ENCODE peak calls at places on chromosomes 7 and 10, in nine cellular contexts. V is naive thymus-derived CD8-positive, alpha-beta T cell; F is T follicular helper cell; B is activated naive CD8-positive, alpha-beta T cell treated with anti-CD3 and anti-CD28 coated beads, Interleukin-2, amount 50 U/mL, for 16 hours; R is astrocyte of the spinal cord; T is activated naive CD4-positive, alpha-beta T cell; A is MCF 10A; Z is left ventricle myocardium superior; N is left ventricle myocardium inferior. K is an unnamed sample.
A peak's percentile ranks its signal among the peaks of the same experiment; 100 is the strongest.

GRCh38 chr7:142357953-142358520 is 100.2 kb upstream of the PRSS58 start:
- DNase-seq in T (no peak), V (peak; percentile 17), Z (no peak), N (no peak), A (peak; percentile 87), B (no peak), F (no peak), R (peak; percentile 72), K (no peak)

GRCh38 chr10:71220689-71221540 is 8.5 kb downstream of the UNC5B start:
- DNase-seq in R (no peak), T (no peak), A (no peak), N (no peak), F (no peak), B (no peak), Z (no peak), V (no peak), K (no peak)

GRCh38 chr10:4708123-4708759 is 117.8 kb upstream of the AKR1E2 start:
- DNase-seq in Z (no peak), R (no peak), B (no peak), F (no peak), N (no peak), T (no peak), V (no peak), A (peak; percentile 12), K (no peak)

GRCh38 chr7:78473011-78473410 is 674.4 kb downstream of the PHTF2 start:
- DNase-seq in A (no peak), F (no peak), V (no peak), T (no peak), B (no peak), R (no peak), Z (no peak), N (no peak), K (no peak)

GRCh38 chr10:69786791-69787190 is 14.9 kb upstream of the COL13A1 start:
- DNase-seq in R (peak; percentile 56), B (no peak), Z (no peak), N (no peak), V (no peak), A (peak; percentile 41), F (no peak), T (no peak), K (no peak)

GRCh38 chr7:74479961-74480829 is 26.5 kb downstream of the GTF2IRD1 start:
- DNase-seq in F (no peak), R (peak; percentile 92), N (peak; percentile 85), T (no peak), Z (peak; percentile 92), V (no peak), B (no peak), A (peak; percentile 81), K (peak; percentile 87)

GRCh38 chr7:2003451-2003930 is 229.3 kb downstream of the MAD1L1 start:
- DNase-seq in R (no peak), A (no peak), Z (no peak), F (no peak), V (no peak), B (no peak), T (no peak), N (peak; percentile 7), K (peak; percentile 30)

GRCh38 chr10:3850999-3851937 is 66.3 kb upstream of the KLF6 start:
- DNase-seq in R (peak; percentile 90), F (no peak), A (peak; percentile 72), B (no peak), T (no peak), V (no peak), Z (no peak), N (no peak), K (no peak)

GRCh38 chr7:16880469-16881034 is 1.2 kb downstream of the AGR3 start:
- DNase-seq in V (no peak), T (no peak), N (no peak), B (no peak), F (no peak), R (no peak), Z (no peak), A (no peak), K (no peak)

GRCh38 chr10:51640120-51640819 is 59.1 kb downstream of the CSTF2T start:
- DNase-seq in R (no peak), V (no peak), Z (no peak), F (no peak), B (no peak), N (no peak), A (no peak), T (no peak), K (no peak)

GRCh38 chr7:42574693-42575084 is 337.2 kb downstream of the C7orf25 start:
- DNase-seq in F (no peak), V (no peak), Z (no peak), B (no peak), T (no peak), N (no peak), R (no peak), A (peak; percentile 31), K (no peak)

GRCh38 chr7:140230862-140231778 is 54.3 kb upstream of the KDM7A start:
- DNase-seq in V (peak; percentile 53), F (peak; percentile 45), N (peak; percentile 42), R (peak; percentile 15), A (peak; percentile 9), B (peak; percentile 13), Z (peak; percentile 60), T (peak; percentile 23), K (peak; percentile 66)

GRCh38 chr10:106504536-106504935 is 660.0 kb downstream of the SORCS1 start:
- DNase-seq in B (no peak), Z (no peak), N (no peak), R (no peak), A (peak; percentile 87), F (no peak), V (no peak), T (no peak), K (no peak)

GRCh38 chr10:93083743-93084539 is 10.2 kb downstream of the CYP26A1 start:
- DNase-seq in F (no peak), N (no peak), T (no peak), V (no peak), R (no peak), A (no peak), Z (no peak), B (no peak), K (no peak)

GRCh38 chr10:10579709-10580108 is 438.0 kb upstream of the CELF2 start:
- DNase-seq in F (no peak), R (no peak), A (no peak), T (no peak), Z (no peak), V (no peak), B (no peak), N (no peak), K (no peak)

GRCh38 chr10:96287392-96288105 is 16.2 kb upstream of the BLNK start:
- DNase-seq in Z (no peak), A (peak; percentile 66), T (no peak), V (no peak), N (no peak), F (no peak), R (no peak), B (no peak), K (no peak)

GRCh38 chr7:362416-363096 is 72.6 kb downstream of the FOXL3 start:
- DNase-seq in F (no peak), N (peak; percentile 18), T (no peak), V (peak; percentile 56), B (no peak), R (no peak), A (no peak), Z (peak; percentile 47), K (peak; percentile 52)

GRCh38 chr10:36345770-36346169 is 703.7 kb upstream of the FZD8 start:
- DNase-seq in F (no peak), A (no peak), R (peak; percentile 49), B (no peak), T (no peak), Z (no peak), N (no peak), V (no peak), K (no peak)

GRCh38 chr7:45689011-45689796 is 115.0 kb downstream of the ADCY1 start:
- DNase-seq in Z (no peak), R (peak; percentile 75), N (no peak), T (no peak), V (no peak), B (no peak), A (no peak), F (no peak), K (no peak)

GRCh38 chr7:142855756-142856564 is 1.1 kb downstream of the EPHB6 start:
- DNase-seq in V (no peak), A (peak; percentile 93), N (peak; percentile 56), R (no peak), B (no peak), F (no peak), Z (peak; percentile 62), T (no peak), K (peak; percentile 69)

GRCh38 chr7:149787428-149788299 is 14.3 kb upstream of the ZNF467 start:
- DNase-seq in B (no peak), Z (peak; percentile 54), T (no peak), N (no peak), F (no peak), A (peak; percentile 24), V (no peak), R (no peak), K (no peak)

GRCh38 chr7:1883031-1883761 is 213.1 kb downstream of the ELFN1 start:
- DNase-seq in N (no peak), V (no peak), T (no peak), B (no peak), A (peak; percentile 67), R (peak; percentile 71), F (no peak), Z (no peak), K (no peak)

GRCh38 chr10:103645141-103646054 is 151.9 kb downstream of the NEURL1 start:
- DNase-seq in T (no peak), N (peak; percentile 53), F (no peak), B (no peak), Z (peak; percentile 67), V (no peak), R (peak; percentile 86), A (peak; percentile 81), K (peak; percentile 78)

GRCh38 chr7:25643285-25643684 is 415.0 kb upstream of the NPVF start:
- DNase-seq in N (no peak), Z (no peak), R (no peak), V (no peak), A (no peak), B (no peak), F (no peak), T (no peak), K (no peak)

GRCh38 chr10:132550366-132551092 is 12.9 kb downstream of the INPP5A start:
- DNase-seq in N (no peak), A (no peak), F (no peak), V (no peak), B (no peak), Z (peak; percentile 57), T (no peak), R (no peak), K (no peak)

GRCh38 chr10:77195101-77195500 is 442.5 kb downstream of the KCNMA1 start:
- DNase-seq in A (peak; percentile 16), F (no peak), R (peak; percentile 85), V (no peak), B (no peak), T (no peak), Z (no peak), N (no peak), K (no peak)